ENCODE peak calls at places on chromosomes 1 and 21, in nine cellular contexts. I is sigmoid colon, K is HCT116, S is GM12891, Y is adrenal gland, T is thyroid gland, H is breast epithelium, D is heart left ventricle, A is H54. G is an unnamed sample.

GRCh38 chr1:184596950-184597651 is 157.6 kb downstream of the EDEM3 start:
- DNase-seq in S (no peak), A (no peak), H (no peak), T (no peak), Y (no peak), D (no peak), K (no peak), I (no peak), G (no peak)

GRCh38 chr1:213977486-213977842 is 10.3 kb upstream of the PROX1 start:
- DNase-seq in I (no peak), K (no peak), A (no peak), S (no peak), H (no peak), Y (no peak), T (peak), D (no peak), G (no peak)

GRCh38 chr1:108125312-108126138 is 74.6 kb downstream of the SLC25A24 start:
- DNase-seq in T (peak), S (peak), Y (peak), H (peak), A (peak), I (peak), D (no peak), K (peak), G (peak)

GRCh38 chr1:158818560-158818959 is 12.6 kb upstream of the MNDA start:
- DNase-seq in K (no peak), H (no peak), T (no peak), I (no peak), D (no peak), S (no peak), Y (no peak), A (no peak), G (peak)

GRCh38 chr1:208209286-208209685 is 34.9 kb downstream of the PLXNA2 start:
- DNase-seq in S (no peak), A (no peak), Y (no peak), T (peak), H (no peak), D (no peak), K (no peak), I (no peak), G (no peak)

GRCh38 chr1:175602186-175602585 is 141.2 kb downstream of the TNR start:
- DNase-seq in H (no peak), S (no peak), T (no peak), D (no peak), I (no peak), Y (no peak), A (no peak), K (no peak), G (no peak)

GRCh38 chr1:216422821-216423529 is at the start of gene USH2A:
- DNase-seq in H (no peak), T (no peak), A (no peak), I (no peak), K (no peak), Y (peak), S (no peak), D (no peak), G (no peak)

GRCh38 chr1:66360285-66360724 is 173.6 kb upstream of the SGIP1 start:
- DNase-seq in H (no peak), I (no peak), K (no peak), T (no peak), Y (no peak), S (no peak), D (no peak), A (no peak), G (no peak)

GRCh38 chr21:44736291-44737004 is 25.1 kb upstream of the TSPEAR start:
- DNase-seq in H (no peak), Y (no peak), T (no peak), K (no peak), I (no peak), A (no peak), S (no peak), D (no peak), G (no peak)

GRCh38 chr1:225691377-225691776 is 38.5 kb upstream of the ENAH start:
- DNase-seq in I (no peak), D (no peak), K (no peak), Y (peak), A (no peak), H (no peak), T (no peak), S (no peak), G (no peak)

GRCh38 chr1:41608242-41608641 is 123.8 kb upstream of the EDN2 start:
- DNase-seq in D (no peak), T (peak), H (no peak), K (no peak), A (no peak), S (no peak), Y (no peak), I (peak), G (no peak)

GRCh38 chr1:154715385-154715784 is 107.4 kb upstream of the ADAR start:
- DNase-seq in D (no peak), S (no peak), T (no peak), H (no peak), Y (no peak), A (no peak), K (no peak), I (no peak), G (no peak)

GRCh38 chr1:195766709-195767108 is 841.5 kb downstream of the KCNT2 start:
- DNase-seq in S (no peak), D (no peak), H (no peak), K (no peak), T (no peak), I (no peak), Y (no peak), A (no peak), G (peak)

GRCh38 chr1:7487756-7488474 is 283.2 kb upstream of the VAMP3 start:
- DNase-seq in T (no peak), K (no peak), D (no peak), S (no peak), A (no peak), H (no peak), Y (no peak), I (no peak), G (no peak)

GRCh38 chr1:31795801-31796621 is 19.8 kb downstream of the SPOCD1 start:
- DNase-seq in D (no peak), K (no peak), Y (peak), S (no peak), H (peak), I (peak), A (no peak), T (peak), G (peak)

DNA sequence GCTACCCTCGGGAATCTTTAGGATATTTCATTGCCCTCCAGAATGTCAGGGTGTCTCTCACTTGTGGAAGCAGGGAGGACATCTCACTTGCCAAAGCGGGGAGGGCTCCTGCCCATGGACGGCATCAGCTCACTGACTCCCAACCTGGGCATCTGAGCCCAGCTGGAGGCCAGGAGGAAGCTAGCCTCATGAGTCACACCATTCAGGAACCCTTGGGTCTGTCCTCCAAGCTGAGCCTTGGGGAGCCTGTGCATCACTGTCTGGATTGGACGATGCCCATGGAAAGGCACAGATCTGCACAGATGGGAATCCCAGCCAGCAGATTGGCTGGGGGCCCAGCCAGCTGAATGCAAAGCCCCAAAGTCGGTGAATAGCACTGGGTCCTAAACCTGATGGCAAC is 25.2 kb downstream of the WNT3A start:
- DNase-seq in H (peak), D (peak), S (no peak), I (no peak), A (no peak), K (no peak), T (no peak), Y (no peak), G (no peak)
- TF ChIP-seq POLR2A in H (no peak), D (no peak), S (no peak), I (no peak), A (no peak), K (no peak), T (no peak), Y (no peak), G (no peak)

DNA sequence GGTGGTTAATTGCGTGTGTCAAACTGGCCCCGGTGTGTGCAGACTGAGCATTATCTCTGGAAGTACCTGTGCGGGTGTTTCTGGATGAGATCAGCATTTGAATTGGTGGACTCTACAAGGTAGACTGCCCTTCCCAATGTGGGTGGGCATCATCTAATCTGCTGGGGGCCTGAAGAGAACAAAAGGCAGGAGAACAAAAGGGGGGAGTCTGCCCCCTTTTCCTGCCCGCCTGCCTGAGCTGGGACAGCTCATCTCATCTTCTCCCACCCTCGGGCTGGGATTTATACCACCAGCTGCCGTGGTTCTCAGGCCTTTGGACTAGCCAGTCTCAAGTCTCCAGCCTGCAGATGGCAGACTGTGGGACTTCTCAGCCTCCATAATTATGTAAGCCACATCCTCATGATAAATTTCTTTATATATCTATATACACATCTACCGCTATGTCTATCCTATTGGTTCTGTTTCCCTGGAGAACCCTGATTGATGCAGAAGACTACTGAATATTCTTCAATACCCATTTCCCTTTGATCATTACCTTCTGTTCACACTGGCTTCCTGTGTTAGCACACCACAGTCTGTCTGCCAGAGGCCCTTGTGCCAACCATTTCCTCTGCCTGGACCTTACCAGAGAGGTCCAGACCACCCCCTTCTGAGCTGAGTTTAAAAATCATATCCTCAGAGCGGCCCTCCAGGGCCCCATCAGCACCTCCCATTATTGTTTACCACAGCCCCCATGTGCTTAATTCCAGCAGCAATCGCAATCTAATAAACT is 25.2 kb downstream of the RCAN1 start:
- DNase-seq in D (no peak), I (no peak), T (no peak), Y (no peak), A (no peak), S (no peak), K (no peak), H (no peak), G (no peak)
- TF ChIP-seq POLR2A in D (no peak), I (no peak), T (no peak), Y (no peak), A (no peak), S (no peak), K (no peak), H (no peak), G (no peak)

GRCh38 chr1:204506969-204507316 is 9.3 kb upstream of the MDM4 start:
- DNase-seq in Y (peak), S (no peak), A (no peak), K (peak), T (peak), I (peak), D (no peak), H (peak), G (peak)
- TF ChIP-seq POLR2A in Y (no peak), S (no peak), A (no peak), K (no peak), T (peak), I (no peak), D (no peak), H (no peak), G (no peak)

GRCh38 chr1:215083408-215083961 is 948 bp downstream of the KCNK2 start:
- DNase-seq in Y (peak), K (no peak), T (peak), S (no peak), D (no peak), A (no peak), I (peak), H (no peak), G (no peak)
- TF ChIP-seq POLR2A in Y (no peak), K (no peak), T (no peak), S (no peak), D (no peak), A (no peak), I (no peak), H (no peak), G (no peak)

DNA sequence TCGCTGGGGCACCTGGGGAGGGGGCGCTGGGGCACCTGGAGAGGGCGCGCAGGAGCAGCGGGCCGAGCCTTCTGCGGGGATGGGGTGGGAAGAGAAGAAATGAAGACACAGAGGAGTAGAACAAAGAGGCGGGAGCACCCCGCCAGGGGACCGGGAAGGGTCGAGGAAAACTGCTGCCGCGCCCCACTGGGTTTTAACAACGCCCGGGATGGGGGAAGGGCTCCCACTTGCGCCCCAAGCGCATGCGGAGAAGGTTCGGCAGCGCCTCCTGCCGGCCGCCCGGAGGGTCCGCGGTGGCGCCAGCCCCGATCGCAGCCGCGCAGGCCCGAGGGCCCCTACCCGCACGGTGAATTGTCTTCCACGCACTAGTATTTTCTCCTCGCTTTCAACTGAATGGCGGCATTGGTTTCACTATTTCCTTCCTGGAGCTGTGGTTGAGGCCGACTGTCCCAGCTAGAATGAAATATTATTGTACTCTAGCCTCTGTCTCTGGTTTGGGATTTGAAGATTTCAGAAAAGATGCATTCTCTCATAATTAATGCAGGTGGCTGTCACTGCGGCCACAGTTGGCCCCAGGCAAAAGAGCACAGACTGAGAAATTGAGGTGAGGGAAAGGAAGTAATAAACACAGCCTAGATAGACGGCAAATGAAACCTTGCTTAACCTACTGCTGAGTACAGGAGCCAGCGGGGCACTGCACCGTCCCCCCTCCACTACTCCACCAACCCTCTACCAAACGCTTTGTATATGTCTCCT is 57.3 kb downstream of the MAB21L3 start:
- DNase-seq in D (peak), Y (peak), S (peak), K (no peak), T (peak), A (peak), H (peak), I (peak), G (peak)
- TF ChIP-seq POLR2A in D (no peak), Y (no peak), S (no peak), K (no peak), T (no peak), A (no peak), H (no peak), I (no peak), G (no peak)

GRCh38 chr1:42681771-42682483 is at the start of gene YBX1:
- DNase-seq in T (peak), K (peak), A (peak), S (peak), I (peak), D (peak), Y (peak), H (peak), G (peak)
- TF ChIP-seq POLR2A in T (peak), K (no peak), A (peak), S (peak), I (peak), D (no peak), Y (peak), H (peak), G (peak)

G was measured in erythroblast.